ENCODE peak calls at places on chromosomes 1 and 21, in six cellular contexts. T is ACHN; E is cerebellar cortex; D is stimulated activated CD8-positive, alpha-beta memory T cell treated with anti-CD3 and anti-CD28 coated beads, Interleukin-7, amount 100 ng/mL, for 1 hour; Y is DMS 273 treated with DMSO at 0.1 percent for 48 hours; S is stimulated activated CD4-positive, alpha-beta T cell treated with anti-CD3 and anti-CD28 coated beads, Interleukin-4, amount 100 ng/mL, for 4 hours. C is an unnamed sample.

GRCh38 chr1:6638226-6638625 is 13.6 kb downstream of the THAP3 start:
- DNase-seq in T (no peak), E (no peak), D (no peak), Y (no peak), S (no peak), C (no peak)

GRCh38 chr1:225343618-225344017 is 84.2 kb downstream of the LBR start:
- DNase-seq in T (peak; percentile 33), E (no peak), D (no peak), Y (peak; percentile 23), S (no peak), C (peak; percentile 42)

GRCh38 chr1:64092851-64093371 is 110.5 kb upstream of the UBE2U start:
- DNase-seq in T (no peak), E (no peak), D (no peak), Y (no peak), S (no peak), C (no peak)

GRCh38 chr21:43929217-43929971 is 64.4 kb downstream of the AGPAT3 start:
- DNase-seq in T (no peak), E (peak; percentile 61), D (no peak), Y (no peak), S (no peak), C (no peak)

GRCh38 chr1:10779201-10779600 is 17.2 kb downstream of the CASZ1 start:
- DNase-seq in T (no peak), E (no peak), D (no peak), Y (no peak), S (no peak), C (peak; percentile 89)

GRCh38 chr1:91682882-91683597 is 182.4 kb downstream of the CDC7 start:
- DNase-seq in T (no peak), E (no peak), D (no peak), Y (no peak), S (no peak), C (no peak)

GRCh38 chr1:226697151-226697575 is 41.9 kb downstream of the ITPKB start:
- DNase-seq in T (no peak), E (no peak), D (no peak), Y (no peak), S (no peak), C (peak; percentile 10)

GRCh38 chr1:2542262-2542915 is 12.3 kb upstream of the HES5 start:
- DNase-seq in T (no peak), E (no peak), D (no peak), Y (no peak), S (no peak), C (no peak)

GRCh38 chr1:33143181-33143580 is 38.7 kb downstream of the TRIM62 start:
- DNase-seq in T (no peak), E (no peak), D (no peak), Y (no peak), S (no peak), C (no peak)

GRCh38 chr1:5980314-5981008 is 11.8 kb downstream of the NPHP4 start:
- DNase-seq in T (peak; percentile 25), E (peak; percentile 69), D (no peak), Y (no peak), S (no peak), C (peak; percentile 20)

GRCh38 chr21:32350211-32350980 is 42.4 kb downstream of the URB1 start:
- DNase-seq in T (no peak), E (no peak), D (no peak), Y (no peak), S (no peak), C (no peak)